ENCODE peak calls at places on chromosomes 6 and 20, in four cellular contexts. One of them, this sample, is unnamed. For H3K4me1, the result is how much of the 10 kb centered on the place peaks cover.

GRCh38 chr20:44959082-44959895 is 908 bp downstream of the TOMM34 start:
- DNase-seq in IMR-90: peak
- DNase-seq in A549: peak
- DNase-seq in right lobe of liver: no peak
- DNase-seq in this sample: peak

GRCh38 chr6:145643760-145644159 is 91.6 kb downstream of the EPM2A start:
- DNase-seq in A549: no peak
- DNase-seq in right lobe of liver: no peak
- DNase-seq in IMR-90: peak
- DNase-seq in this sample: no peak

GRCh38 chr6:139378882-139379341 is 4.5 kb upstream of the CITED2 start:
- DNase-seq in right lobe of liver: no peak
- DNase-seq in A549: peak
- DNase-seq in IMR-90: peak
- DNase-seq in this sample: peak

GRCh38 chr6:55175078-55175777 is 913 bp downstream of the HCRTR2 start:
- DNase-seq in IMR-90: no peak
- DNase-seq in A549: no peak
- DNase-seq in right lobe of liver: no peak
- DNase-seq in this sample: no peak

GRCh38 chr6:112562348-112563220 is 215.5 kb downstream of the RFPL4B start:
- DNase-seq in A549: no peak
- DNase-seq in IMR-90: peak
- DNase-seq in right lobe of liver: no peak
- DNase-seq in this sample: no peak

GRCh38 chr6:162612613-162613012 is 115.0 kb downstream of the PRKN start:
- DNase-seq in IMR-90: no peak
- DNase-seq in right lobe of liver: no peak
- DNase-seq in A549: no peak
- DNase-seq in this sample: no peak

GRCh38 chr6:24529985-24530384 is 35.2 kb downstream of the ALDH5A1 start:
- DNase-seq in IMR-90: no peak
- DNase-seq in A549: no peak
- DNase-seq in right lobe of liver: no peak
- DNase-seq in this sample: no peak

GRCh38 chr6:111691345-111692225 is 85.9 kb upstream of the TRAF3IP2 start:
- DNase-seq in IMR-90: no peak
- DNase-seq in right lobe of liver: no peak
- DNase-seq in A549: no peak
- DNase-seq in this sample: no peak

GRCh38 chr20:34709044-34709835 is 5.1 kb downstream of the TP53INP2 start:
- DNase-seq in right lobe of liver: peak
- DNase-seq in IMR-90: peak
- DNase-seq in A549: peak
- DNase-seq in this sample: no peak

GRCh38 chr6:117317261-117317660 is 51.9 kb downstream of the VGLL2 start:
- DNase-seq in A549: peak
- DNase-seq in IMR-90: peak
- DNase-seq in right lobe of liver: no peak
- DNase-seq in this sample: no peak

GRCh38 chr20:52470561-52470960 is 279.0 kb upstream of the ZFP64 start:
- DNase-seq in A549: no peak
- DNase-seq in IMR-90: no peak
- DNase-seq in right lobe of liver: no peak
- DNase-seq in this sample: no peak

GRCh38 chr6:84462697-84463096 is 235.3 kb upstream of the CEP162 start:
- DNase-seq in right lobe of liver: no peak
- DNase-seq in IMR-90: peak
- DNase-seq in A549: no peak
- DNase-seq in this sample: no peak

GRCh38 chr20:50731930-50732690 is 730 bp downstream of the PARD6B start:
- DNase-seq in IMR-90: no peak
- DNase-seq in right lobe of liver: no peak
- DNase-seq in A549: peak
- DNase-seq in this sample: peak

GRCh38 chr20:6718660-6719059 is 48.8 kb upstream of the BMP2 start:
- DNase-seq in right lobe of liver: no peak
- DNase-seq in A549: no peak
- DNase-seq in IMR-90: no peak
- DNase-seq in this sample: peak

GRCh38 chr6:22906091-22906549 is 336.8 kb downstream of the HDGFL1 start:
- DNase-seq in IMR-90: no peak
- DNase-seq in A549: peak
- DNase-seq in right lobe of liver: no peak
- DNase-seq in this sample: peak

GRCh38 chr20:62186887-62187866 is 4.3 kb downstream of the MTG2 start:
- DNase-seq in right lobe of liver: no peak
- DNase-seq in A549: no peak
- DNase-seq in IMR-90: peak
- DNase-seq in this sample: peak
- H3K4me1 ChIP-seq in right lobe of liver: under half
- H3K4me1 ChIP-seq in A549: under half
- H3K4me1 ChIP-seq in IMR-90: under half
- H3K4me1 ChIP-seq in this sample: under half

GRCh38 chr6:143176090-143177021 is 115.7 kb downstream of the AIG1 start:
- DNase-seq in right lobe of liver: no peak
- DNase-seq in IMR-90: peak
- DNase-seq in A549: no peak
- DNase-seq in this sample: peak
- TF ChIP-seq CTCF in right lobe of liver: peak
- TF ChIP-seq CTCF in IMR-90: no peak
- TF ChIP-seq CTCF in A549: no peak
- TF ChIP-seq CTCF in this sample: peak

GRCh38 chr6:14765753-14766152 is 480.1 kb upstream of the JARID2 start:
- DNase-seq in right lobe of liver: no peak
- DNase-seq in A549: no peak
- DNase-seq in IMR-90: no peak
- DNase-seq in this sample: no peak

GRCh38 chr6:14763616-14764015 is 482.3 kb upstream of the JARID2 start:
- DNase-seq in A549: no peak
- DNase-seq in right lobe of liver: no peak
- DNase-seq in IMR-90: no peak
- DNase-seq in this sample: no peak

GRCh38 chr6:14766595-14766994 is 479.3 kb upstream of the JARID2 start:
- DNase-seq in A549: no peak
- DNase-seq in right lobe of liver: no peak
- DNase-seq in IMR-90: no peak
- DNase-seq in this sample: no peak

GRCh38 chr6:14763139-14763538 is 482.7 kb upstream of the JARID2 start:
- DNase-seq in A549: peak
- DNase-seq in right lobe of liver: no peak
- DNase-seq in IMR-90: peak
- DNase-seq in this sample: peak

GRCh38 chr6:14765106-14765505 is 480.8 kb upstream of the JARID2 start:
- DNase-seq in A549: no peak
- DNase-seq in IMR-90: peak
- DNase-seq in right lobe of liver: no peak
- DNase-seq in this sample: peak
- H3K27ac ChIP-seq in A549: peak
- H3K27ac ChIP-seq in IMR-90: no peak
- H3K27ac ChIP-seq in right lobe of liver: no peak
- H3K27ac ChIP-seq in this sample: no peak

GRCh38 chr6:87701676-87702588 is at the start of gene AKIRIN2:
- DNase-seq in A549: peak
- DNase-seq in IMR-90: peak
- DNase-seq in right lobe of liver: peak
- DNase-seq in this sample: peak
- H3K4me1 ChIP-seq in A549: half or more
- H3K4me1 ChIP-seq in IMR-90: under half
- H3K4me1 ChIP-seq in right lobe of liver: under half
- H3K4me1 ChIP-seq in this sample: under half

DNA sequence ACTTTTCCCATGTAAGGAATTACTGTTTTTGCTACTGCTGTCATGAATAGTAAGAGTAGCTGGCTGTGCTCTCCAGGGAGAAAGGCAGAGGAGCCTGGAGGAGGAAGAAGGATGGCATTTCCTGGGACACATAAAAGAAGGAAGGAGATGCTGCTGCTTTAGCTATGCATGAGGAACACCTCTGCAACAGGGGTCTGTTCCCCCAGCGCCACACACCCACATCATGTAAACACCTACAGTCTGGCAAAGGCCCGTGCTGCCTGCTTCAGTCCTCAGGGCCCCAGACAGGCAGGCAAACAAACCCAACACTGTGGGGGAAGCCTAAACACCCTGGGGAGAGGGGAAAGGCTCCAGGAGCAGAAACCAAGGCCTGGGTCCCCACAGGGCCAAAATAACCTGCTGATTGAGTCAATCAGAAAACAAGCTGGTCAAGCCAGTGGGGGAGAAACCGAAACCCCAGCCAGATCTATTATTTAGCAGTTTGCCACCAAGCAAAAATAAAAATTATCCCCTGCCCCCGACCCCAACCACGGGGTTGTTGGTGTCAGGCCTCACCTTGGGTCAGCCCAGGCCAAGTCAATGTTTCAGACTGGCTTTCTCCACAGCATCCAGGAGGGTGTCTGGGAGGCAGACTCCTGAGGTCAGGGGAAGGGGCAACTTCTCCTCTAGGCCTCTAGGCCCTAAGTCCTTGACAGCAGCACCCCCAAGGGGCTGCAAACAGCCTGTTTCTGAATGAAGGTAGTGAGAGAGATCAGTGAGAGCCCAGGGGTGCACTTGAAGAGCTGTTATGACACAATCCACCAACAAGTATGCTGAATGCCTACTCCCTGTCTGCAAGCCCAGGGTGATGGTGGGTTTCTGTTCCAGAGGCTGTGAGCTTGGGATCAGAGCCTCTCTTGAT is 34.6 kb upstream of the SCUBE3 start:
- DNase-seq in A549: no peak
- DNase-seq in right lobe of liver: no peak
- DNase-seq in IMR-90: no peak
- DNase-seq in this sample: no peak
- TF ChIP-seq CTCF in A549: no peak
- TF ChIP-seq CTCF in right lobe of liver: no peak
- TF ChIP-seq CTCF in IMR-90: no peak
- TF ChIP-seq CTCF in this sample: no peak

DNA sequence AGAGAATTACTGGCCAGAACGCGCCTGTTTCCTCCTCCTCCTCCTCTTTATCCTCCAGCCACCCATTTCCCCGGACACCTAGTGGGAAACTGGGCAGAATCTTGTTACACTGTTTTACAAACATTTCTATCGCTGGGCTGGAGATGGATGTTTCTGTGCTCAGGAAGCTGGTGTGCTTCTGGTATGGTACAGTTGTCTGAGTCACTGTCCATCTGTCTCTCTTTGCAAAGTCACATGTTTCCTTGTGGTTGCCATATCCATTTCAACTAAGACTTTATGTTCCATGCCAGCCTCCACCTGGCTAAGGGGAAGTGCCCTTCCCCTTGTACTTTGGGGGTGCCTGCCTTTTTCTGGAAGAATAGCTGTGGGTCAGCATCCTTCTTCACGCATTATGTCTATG is 52.9 kb upstream of the SLC22A16 start:
- DNase-seq in right lobe of liver: no peak
- DNase-seq in A549: no peak
- DNase-seq in IMR-90: peak
- DNase-seq in this sample: no peak
- H3K27ac ChIP-seq in right lobe of liver: no peak
- H3K27ac ChIP-seq in A549: peak
- H3K27ac ChIP-seq in IMR-90: peak
- H3K27ac ChIP-seq in this sample: peak

GRCh38 chr6:166956444-166957086 is at the start of gene RNASET2:
- DNase-seq in right lobe of liver: peak
- DNase-seq in A549: peak
- DNase-seq in IMR-90: peak
- DNase-seq in this sample: peak
- H3K4me1 ChIP-seq in right lobe of liver: under half
- H3K4me1 ChIP-seq in A549: under half
- H3K4me1 ChIP-seq in IMR-90: under half
- H3K4me1 ChIP-seq in this sample: under half

DNA sequence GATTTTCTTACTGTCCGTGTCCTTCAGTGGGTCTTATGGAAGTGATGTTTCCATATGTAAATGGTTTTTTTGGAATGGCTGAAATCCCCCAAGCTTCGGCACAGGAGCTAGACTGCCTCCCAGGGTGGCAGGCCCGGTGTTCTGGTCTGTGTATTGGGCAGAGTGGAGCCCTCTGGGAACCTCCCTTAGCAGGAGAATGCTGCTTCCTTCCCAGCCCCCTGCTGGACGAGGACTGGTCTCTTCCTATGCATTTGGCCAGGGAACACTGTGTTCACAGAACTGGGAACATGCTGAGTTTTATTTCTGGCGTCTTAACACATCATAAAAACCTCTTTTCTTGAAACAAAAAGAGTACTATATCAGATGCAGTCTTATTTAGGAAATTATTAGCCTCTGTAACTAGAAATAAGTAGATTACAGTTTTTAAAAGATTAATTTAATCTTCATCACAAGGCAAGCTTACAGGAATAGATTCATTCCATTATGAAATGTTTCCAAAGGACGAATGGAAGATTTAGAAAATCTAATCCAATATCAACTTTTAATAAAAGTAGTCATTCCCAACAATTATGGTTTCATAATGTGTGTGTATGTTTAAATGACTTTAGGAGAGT is 56.6 kb downstream of the SYTL3 start:
- DNase-seq in A549: peak
- DNase-seq in IMR-90: peak
- DNase-seq in right lobe of liver: no peak
- DNase-seq in this sample: no peak
- TF ChIP-seq CTCF in A549: peak
- TF ChIP-seq CTCF in IMR-90: peak
- TF ChIP-seq CTCF in right lobe of liver: peak
- TF ChIP-seq CTCF in this sample: peak